ENCODE peak calls at places on chromosomes 12 and 14, in nine cellular contexts. One of them, this sample, is unnamed.

GRCh38 chr12:53696285-53696654 is 20.4 kb upstream of the ATP5MC2 start:
- DNase-seq in cardiac muscle cell: peak; percentile 90
- DNase-seq in PC-9: peak; percentile 75
- DNase-seq in breast epithelium: peak; percentile 53
- DNase-seq in brain microvascular endothelial cell: peak; percentile 90
- DNase-seq in adrenal gland: peak; percentile 50
- DNase-seq in A549: peak; percentile 93
- DNase-seq in fibroblast of lung: peak; percentile 83
- DNase-seq in stomach: peak; percentile 86
- DNase-seq in this sample: peak; percentile 48

GRCh38 chr12:106136263-106136662 is 2.5 kb downstream of the NUAK1 start:
- DNase-seq in PC-9: peak; percentile 79
- DNase-seq in adrenal gland: peak; percentile 80
- DNase-seq in brain microvascular endothelial cell: peak; percentile 88
- DNase-seq in stomach: peak; percentile 90
- DNase-seq in fibroblast of lung: peak; percentile 84
- DNase-seq in A549: peak; percentile 89
- DNase-seq in cardiac muscle cell: peak; percentile 89
- DNase-seq in breast epithelium: peak; percentile 80
- DNase-seq in this sample: peak; percentile 92

GRCh38 chr12:68813242-68813593 is 5.2 kb downstream of the MDM2 start:
- DNase-seq in PC-9: no peak
- DNase-seq in fibroblast of lung: no peak
- DNase-seq in stomach: no peak
- DNase-seq in A549: no peak
- DNase-seq in breast epithelium: no peak
- DNase-seq in cardiac muscle cell: no peak
- DNase-seq in adrenal gland: no peak
- DNase-seq in brain microvascular endothelial cell: no peak
- DNase-seq in this sample: no peak

GRCh38 chr12:42468341-42468821 is 121.2 kb downstream of the PRICKLE1 start:
- DNase-seq in fibroblast of lung: peak; percentile 62
- DNase-seq in PC-9: no peak
- DNase-seq in brain microvascular endothelial cell: no peak
- DNase-seq in A549: no peak
- DNase-seq in cardiac muscle cell: peak; percentile 11
- DNase-seq in adrenal gland: no peak
- DNase-seq in breast epithelium: no peak
- DNase-seq in stomach: no peak
- DNase-seq in this sample: no peak

GRCh38 chr12:109864916-109865315 is 15.4 kb downstream of the GLTP start:
- DNase-seq in brain microvascular endothelial cell: no peak
- DNase-seq in A549: no peak
- DNase-seq in stomach: no peak
- DNase-seq in adrenal gland: no peak
- DNase-seq in cardiac muscle cell: no peak
- DNase-seq in breast epithelium: no peak
- DNase-seq in PC-9: peak; percentile 51
- DNase-seq in fibroblast of lung: no peak
- DNase-seq in this sample: peak; percentile 26

GRCh38 chr14:105149146-105149781 is 19.3 kb downstream of the JAG2 start:
- DNase-seq in stomach: no peak
- DNase-seq in breast epithelium: no peak
- DNase-seq in brain microvascular endothelial cell: no peak
- DNase-seq in adrenal gland: no peak
- DNase-seq in fibroblast of lung: no peak
- DNase-seq in cardiac muscle cell: no peak
- DNase-seq in A549: no peak
- DNase-seq in PC-9: no peak
- DNase-seq in this sample: no peak

GRCh38 chr12:121443911-121444841 is 44.3 kb downstream of the RNF34 start:
- DNase-seq in fibroblast of lung: no peak
- DNase-seq in A549: no peak
- DNase-seq in stomach: no peak
- DNase-seq in cardiac muscle cell: no peak
- DNase-seq in adrenal gland: no peak
- DNase-seq in brain microvascular endothelial cell: no peak
- DNase-seq in breast epithelium: no peak
- DNase-seq in PC-9: no peak
- DNase-seq in this sample: no peak

GRCh38 chr12:64665506-64665905 is 55.2 kb downstream of the RASSF3 start:
- DNase-seq in cardiac muscle cell: peak; percentile 35
- DNase-seq in brain microvascular endothelial cell: no peak
- DNase-seq in A549: no peak
- DNase-seq in stomach: no peak
- DNase-seq in PC-9: peak; percentile 15
- DNase-seq in breast epithelium: no peak
- DNase-seq in fibroblast of lung: no peak
- DNase-seq in adrenal gland: peak; percentile 37
- DNase-seq in this sample: no peak

GRCh38 chr12:109670647-109671046 is 43.0 kb upstream of the FAM222A start:
- DNase-seq in fibroblast of lung: no peak
- DNase-seq in cardiac muscle cell: no peak
- DNase-seq in brain microvascular endothelial cell: no peak
- DNase-seq in PC-9: no peak
- DNase-seq in adrenal gland: no peak
- DNase-seq in stomach: no peak
- DNase-seq in breast epithelium: no peak
- DNase-seq in A549: no peak
- DNase-seq in this sample: no peak

GRCh38 chr12:32532951-32533350 is 133.6 kb downstream of the FGD4 start:
- DNase-seq in stomach: no peak
- DNase-seq in adrenal gland: no peak
- DNase-seq in fibroblast of lung: no peak
- DNase-seq in PC-9: no peak
- DNase-seq in breast epithelium: no peak
- DNase-seq in cardiac muscle cell: no peak
- DNase-seq in brain microvascular endothelial cell: no peak
- DNase-seq in A549: no peak
- DNase-seq in this sample: no peak

GRCh38 chr12:69639400-69640016 is 28.8 kb upstream of the LRRC10 start:
- DNase-seq in breast epithelium: peak; percentile 22
- DNase-seq in A549: peak; percentile 79
- DNase-seq in brain microvascular endothelial cell: peak; percentile 67
- DNase-seq in stomach: peak; percentile 67
- DNase-seq in adrenal gland: peak; percentile 56
- DNase-seq in fibroblast of lung: peak; percentile 53
- DNase-seq in PC-9: peak; percentile 43
- DNase-seq in cardiac muscle cell: peak; percentile 81
- DNase-seq in this sample: peak; percentile 28

GRCh38 chr12:79424109-79424721 is 266.5 kb downstream of the PAWR start:
- DNase-seq in breast epithelium: no peak
- DNase-seq in brain microvascular endothelial cell: peak; percentile 89
- DNase-seq in fibroblast of lung: peak; percentile 97
- DNase-seq in adrenal gland: peak; percentile 55
- DNase-seq in PC-9: peak; percentile 38
- DNase-seq in A549: peak; percentile 94
- DNase-seq in stomach: no peak
- DNase-seq in cardiac muscle cell: peak; percentile 93
- DNase-seq in this sample: peak; percentile 93

GRCh38 chr12:112149596-112149995 is 24.2 kb downstream of the TRAFD1 start:
- DNase-seq in cardiac muscle cell: no peak
- DNase-seq in A549: no peak
- DNase-seq in stomach: no peak
- DNase-seq in PC-9: peak; percentile 85
- DNase-seq in adrenal gland: no peak
- DNase-seq in fibroblast of lung: no peak
- DNase-seq in brain microvascular endothelial cell: no peak
- DNase-seq in breast epithelium: peak; percentile 49
- DNase-seq in this sample: no peak

GRCh38 chr12:52603314-52603713 is 2.1 kb upstream of the KRT72 start:
- DNase-seq in A549: no peak
- DNase-seq in adrenal gland: no peak
- DNase-seq in stomach: no peak
- DNase-seq in cardiac muscle cell: no peak
- DNase-seq in brain microvascular endothelial cell: no peak
- DNase-seq in PC-9: no peak
- DNase-seq in breast epithelium: no peak
- DNase-seq in fibroblast of lung: no peak
- DNase-seq in this sample: no peak

GRCh38 chr12:117718559-117718958 is 250.2 kb downstream of the KSR2 start:
- DNase-seq in adrenal gland: no peak
- DNase-seq in breast epithelium: no peak
- DNase-seq in cardiac muscle cell: no peak
- DNase-seq in brain microvascular endothelial cell: no peak
- DNase-seq in A549: no peak
- DNase-seq in fibroblast of lung: no peak
- DNase-seq in stomach: no peak
- DNase-seq in PC-9: no peak
- DNase-seq in this sample: no peak

GRCh38 chr12:69022674-69023073 is 89.7 kb upstream of the CPM start:
- DNase-seq in brain microvascular endothelial cell: no peak
- DNase-seq in fibroblast of lung: no peak
- DNase-seq in PC-9: no peak
- DNase-seq in breast epithelium: no peak
- DNase-seq in A549: no peak
- DNase-seq in adrenal gland: no peak
- DNase-seq in stomach: no peak
- DNase-seq in cardiac muscle cell: no peak
- DNase-seq in this sample: no peak

GRCh38 chr14:22845821-22846625 is 9.6 kb downstream of the MMP14 start:
- DNase-seq in stomach: no peak
- DNase-seq in brain microvascular endothelial cell: no peak
- DNase-seq in A549: no peak
- DNase-seq in cardiac muscle cell: no peak
- DNase-seq in fibroblast of lung: no peak
- DNase-seq in PC-9: no peak
- DNase-seq in breast epithelium: no peak
- DNase-seq in adrenal gland: no peak
- DNase-seq in this sample: no peak

GRCh38 chr12:116928504-116928903 is 17.8 kb downstream of the FBXW8 start:
- DNase-seq in brain microvascular endothelial cell: no peak
- DNase-seq in PC-9: no peak
- DNase-seq in stomach: no peak
- DNase-seq in fibroblast of lung: no peak
- DNase-seq in breast epithelium: no peak
- DNase-seq in cardiac muscle cell: no peak
- DNase-seq in A549: no peak
- DNase-seq in adrenal gland: no peak
- DNase-seq in this sample: no peak

DNA sequence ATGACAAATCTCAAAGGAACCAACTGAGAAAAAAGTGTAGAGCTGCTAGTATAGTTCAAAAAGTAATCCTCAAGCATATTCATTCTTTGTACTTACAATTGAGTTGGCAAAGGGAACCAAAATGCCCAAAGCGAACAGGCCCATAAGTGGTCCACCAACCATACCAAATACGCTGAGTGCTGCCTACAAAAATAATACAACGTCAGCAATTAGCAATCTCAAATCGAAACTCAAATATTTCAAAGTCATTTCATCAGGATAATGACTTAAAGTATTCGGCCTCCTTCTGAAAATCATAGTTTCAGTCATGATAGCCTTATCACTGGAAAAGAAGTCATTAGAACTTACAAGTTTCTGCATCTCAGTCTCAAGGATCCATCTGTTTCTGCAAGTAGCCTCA is 42.0 kb downstream of the SLC5A8 start:
- DNase-seq in brain microvascular endothelial cell: no peak
- DNase-seq in fibroblast of lung: no peak
- DNase-seq in breast epithelium: no peak
- DNase-seq in PC-9: no peak
- DNase-seq in stomach: no peak
- DNase-seq in A549: no peak
- DNase-seq in adrenal gland: no peak
- DNase-seq in cardiac muscle cell: no peak
- DNase-seq in this sample: no peak
- H3K4me3 ChIP-seq in brain microvascular endothelial cell: no peak overlapping the region
- H3K4me3 ChIP-seq in fibroblast of lung: no peak overlapping the region
- H3K4me3 ChIP-seq in breast epithelium: no peak overlapping the region
- H3K4me3 ChIP-seq in PC-9: no peak overlapping the region
- H3K4me3 ChIP-seq in stomach: no peak overlapping the region
- H3K4me3 ChIP-seq in A549: no peak overlapping the region
- H3K4me3 ChIP-seq in adrenal gland: no peak overlapping the region
- H3K4me3 ChIP-seq in cardiac muscle cell: no peak overlapping the region
- H3K4me3 ChIP-seq in this sample: no peak overlapping the region

DNA sequence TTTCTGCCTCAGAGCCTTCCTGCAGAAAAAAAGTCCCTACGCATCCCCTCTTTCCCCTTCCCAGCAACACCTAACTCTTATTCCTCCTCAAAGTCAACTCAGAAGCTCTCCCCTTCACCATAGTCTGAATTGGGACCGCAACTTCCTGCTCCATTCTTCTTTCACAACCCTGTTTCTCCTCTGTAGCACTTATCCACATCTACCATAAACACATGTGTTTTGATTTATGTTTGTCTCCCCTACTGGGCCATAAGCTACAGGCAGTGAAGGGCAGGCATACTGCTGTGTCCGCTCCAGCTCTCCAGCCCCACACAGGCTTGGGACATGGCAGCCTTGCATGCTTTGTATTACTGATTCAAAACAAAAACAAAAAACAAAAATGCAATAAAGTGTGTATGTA is 5.9 kb downstream of the SDR9C7 start:
- DNase-seq in fibroblast of lung: no peak
- DNase-seq in A549: no peak
- DNase-seq in PC-9: no peak
- DNase-seq in cardiac muscle cell: peak; percentile 3
- DNase-seq in adrenal gland: no peak
- DNase-seq in brain microvascular endothelial cell: no peak
- DNase-seq in breast epithelium: no peak
- DNase-seq in stomach: no peak
- DNase-seq in this sample: no peak
- H3K4me3 ChIP-seq in fibroblast of lung: no peak overlapping the region
- H3K4me3 ChIP-seq in A549: no peak overlapping the region
- H3K4me3 ChIP-seq in PC-9: no peak overlapping the region
- H3K4me3 ChIP-seq in cardiac muscle cell: no peak overlapping the region
- H3K4me3 ChIP-seq in adrenal gland: no peak overlapping the region
- H3K4me3 ChIP-seq in brain microvascular endothelial cell: no peak overlapping the region
- H3K4me3 ChIP-seq in breast epithelium: no peak overlapping the region
- H3K4me3 ChIP-seq in stomach: no peak overlapping the region
- H3K4me3 ChIP-seq in this sample: no peak overlapping the region

DNA sequence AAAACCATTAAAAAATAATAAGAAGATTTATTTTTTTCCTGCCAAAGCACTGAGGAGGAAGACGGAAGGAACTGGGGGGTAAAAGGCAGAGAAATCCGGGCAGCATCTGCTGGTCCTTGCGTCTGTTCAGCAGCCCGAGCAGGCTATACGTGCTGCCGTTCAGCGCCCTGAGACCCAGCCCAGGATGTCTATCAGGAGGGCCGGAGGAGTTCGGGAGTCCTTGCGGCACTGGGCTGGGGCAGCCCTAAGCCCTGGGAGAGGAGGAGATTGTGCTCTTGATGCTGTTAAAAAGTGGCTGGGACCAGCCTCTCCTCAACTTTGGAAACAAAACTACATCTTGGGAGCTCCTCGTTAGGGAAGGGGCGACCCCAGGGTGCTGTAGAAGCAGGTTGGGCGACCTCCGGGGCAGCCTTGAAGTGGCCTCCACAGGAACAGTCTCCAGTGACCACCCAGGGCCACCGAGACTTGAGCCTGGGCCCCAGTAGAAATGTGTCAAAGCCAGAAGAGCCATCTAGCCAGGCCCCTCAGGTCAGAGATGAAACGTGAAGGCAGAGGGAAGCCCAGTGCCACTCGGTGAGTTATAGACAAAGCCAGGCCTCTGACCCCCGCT is 14.3 kb downstream of the PGF start:
- DNase-seq in adrenal gland: no peak
- DNase-seq in stomach: no peak
- DNase-seq in cardiac muscle cell: no peak
- DNase-seq in PC-9: no peak
- DNase-seq in fibroblast of lung: no peak
- DNase-seq in breast epithelium: no peak
- DNase-seq in brain microvascular endothelial cell: no peak
- DNase-seq in A549: no peak
- DNase-seq in this sample: no peak
- H3K4me3 ChIP-seq in adrenal gland: no peak overlapping the region
- H3K4me3 ChIP-seq in stomach: no peak overlapping the region
- H3K4me3 ChIP-seq in cardiac muscle cell: no peak overlapping the region
- H3K4me3 ChIP-seq in PC-9: no peak overlapping the region
- H3K4me3 ChIP-seq in fibroblast of lung: no peak overlapping the region
- H3K4me3 ChIP-seq in breast epithelium: no peak overlapping the region
- H3K4me3 ChIP-seq in brain microvascular endothelial cell: no peak overlapping the region
- H3K4me3 ChIP-seq in A549: no peak overlapping the region
- H3K4me3 ChIP-seq in this sample: no peak overlapping the region

GRCh38 chr14:21102472-21103164 is 1.8 kb downstream of the TMEM253 start:
- DNase-seq in A549: no peak
- DNase-seq in stomach: no peak
- DNase-seq in adrenal gland: no peak
- DNase-seq in brain microvascular endothelial cell: no peak
- DNase-seq in fibroblast of lung: no peak
- DNase-seq in cardiac muscle cell: peak; percentile 13
- DNase-seq in PC-9: no peak
- DNase-seq in breast epithelium: peak; percentile 11
- DNase-seq in this sample: no peak
- H3K4me3 ChIP-seq in A549: peak overlapping the region; percentile 57
- H3K4me3 ChIP-seq in stomach: no peak overlapping the region
- H3K4me3 ChIP-seq in adrenal gland: no peak overlapping the region
- H3K4me3 ChIP-seq in brain microvascular endothelial cell: peak overlapping the region; percentile 73
- H3K4me3 ChIP-seq in fibroblast of lung: peak overlapping the region; percentile 79
- H3K4me3 ChIP-seq in cardiac muscle cell: no peak overlapping the region
- H3K4me3 ChIP-seq in PC-9: peak overlapping the region; percentile 70
- H3K4me3 ChIP-seq in breast epithelium: no peak overlapping the region
- H3K4me3 ChIP-seq in this sample: peak overlapping the region; percentile 45